ENCODE peak calls at places on chromosome 10, in five cellular contexts. A, Y, R, P and M are unnamed samples.

GRCh38 chr10:132899054-132899750 is 43.2 kb downstream of the CFAP46 start:
- DNase-seq in A (peak; percentile 28), Y (no peak), R (no peak), P (no peak), M (no peak)

GRCh38 chr10:92011560-92012214 is 88.1 kb downstream of the BTAF1 start:
- DNase-seq in A (no peak), Y (no peak), R (peak; percentile 81), P (no peak), M (no peak)

GRCh38 chr10:101611506-101611905 is 23.4 kb downstream of the DPCD start:
- DNase-seq in A (no peak), Y (no peak), R (peak; percentile 49), P (no peak), M (no peak)

GRCh38 chr10:28686835-28687682 is 9.7 kb downstream of the BAMBI start:
- DNase-seq in A (no peak), Y (no peak), R (no peak), P (no peak), M (no peak)

GRCh38 chr10:4541292-4541691 is 284.7 kb upstream of the AKR1E2 start:
- DNase-seq in A (no peak), Y (peak; percentile 43), R (peak; percentile 99), P (no peak), M (no peak)

GRCh38 chr10:126130291-126130710 is 233.9 kb downstream of the FANK1 start:
- DNase-seq in A (no peak), Y (no peak), R (peak; percentile 83), P (no peak), M (peak; percentile 89)

GRCh38 chr10:29386347-29386999 is 97.6 kb downstream of the LYZL1 start:
- DNase-seq in A (no peak), Y (no peak), R (peak; percentile 58), P (peak; percentile 72), M (no peak)

GRCh38 chr10:43616697-43617370 is 10.6 kb downstream of the ZNF485 start:
- DNase-seq in A (no peak), Y (no peak), R (no peak), P (no peak), M (no peak)

GRCh38 chr10:12960431-12960898 is 41.0 kb downstream of the CCDC3 start:
- DNase-seq in A (no peak), Y (peak; percentile 13), R (no peak), P (no peak), M (no peak)

GRCh38 chr10:71728218-71728737 is 8.7 kb upstream of the C10orf105 start:
- DNase-seq in A (no peak), Y (no peak), R (peak; percentile 41), P (no peak), M (peak; percentile 93)

GRCh38 chr10:48935141-48935540 is 4.5 kb downstream of the LRRC18 start:
- DNase-seq in A (no peak), Y (no peak), R (peak; percentile 4), P (peak; percentile 11), M (no peak)

GRCh38 chr10:6062101-6062771 is at the start of gene IL2RA:
- DNase-seq in A (no peak), Y (no peak), R (no peak), P (no peak), M (no peak)

GRCh38 chr10:35470535-35470934 is 134.2 kb downstream of the CCNY start:
- DNase-seq in A (no peak), Y (no peak), R (peak; percentile 36), P (peak; percentile 49), M (no peak)

GRCh38 chr10:5968681-5969453 is 8.5 kb downstream of the IL15RA start:
- DNase-seq in A (peak; percentile 43), Y (no peak), R (no peak), P (no peak), M (no peak)

GRCh38 chr10:30826679-30827078 is 197.1 kb upstream of the LYZL2 start:
- DNase-seq in A (no peak), Y (no peak), R (no peak), P (no peak), M (no peak)

GRCh38 chr10:96850113-96850512 is 18.0 kb downstream of the LCOR start:
- DNase-seq in A (no peak), Y (no peak), R (no peak), P (no peak), M (no peak)

GRCh38 chr10:60446070-60446833 is 56.6 kb upstream of the ANK3 start:
- DNase-seq in A (no peak), Y (no peak), R (peak; percentile 18), P (peak; percentile 17), M (no peak)

GRCh38 chr10:29751686-29752085 is 116.9 kb upstream of the SVIL start:
- DNase-seq in A (no peak), Y (no peak), R (no peak), P (no peak), M (no peak)

GRCh38 chr10:74156919-74157289 is 5.9 kb downstream of the ADK start:
- DNase-seq in A (no peak), Y (no peak), R (no peak), P (no peak), M (no peak)

GRCh38 chr10:88934900-88935672 is 17.5 kb downstream of the ACTA2 start:
- DNase-seq in A (peak; percentile 75), Y (peak; percentile 80), R (peak; percentile 82), P (peak; percentile 91), M (peak; percentile 95)

GRCh38 chr10:12235796-12236195 is 39.8 kb downstream of the CDC123 start:
- DNase-seq in A (no peak), Y (peak; percentile 36), R (no peak), P (no peak), M (no peak)

GRCh38 chr10:74328388-74328787 is 177.4 kb downstream of the ADK start:
- DNase-seq in A (no peak), Y (no peak), R (no peak), P (no peak), M (no peak)

GRCh38 chr10:107552963-107553362 is 388.5 kb upstream of the SORCS1 start:
- DNase-seq in A (no peak), Y (no peak), R (no peak), P (no peak), M (no peak)

GRCh38 chr10:60453031-60453430 is 63.4 kb upstream of the ANK3 start:
- DNase-seq in A (no peak), Y (no peak), R (no peak), P (no peak), M (no peak)

GRCh38 chr10:97597778-97598177 is 8.3 kb downstream of the C10orf62 start:
- DNase-seq in A (no peak), Y (no peak), R (peak; percentile 17), P (no peak), M (no peak)

GRCh38 chr10:90226526-90226925 is 525.1 kb downstream of the KIF20B start:
- DNase-seq in A (no peak), Y (no peak), R (no peak), P (no peak), M (no peak)

GRCh38 chr10:90218846-90219245 is 517.5 kb downstream of the KIF20B start:
- DNase-seq in A (no peak), Y (no peak), R (no peak), P (no peak), M (no peak)

GRCh38 chr10:90222939-90223338 is 521.5 kb downstream of the KIF20B start:
- DNase-seq in A (no peak), Y (no peak), R (no peak), P (no peak), M (no peak)

GRCh38 chr10:90224791-90225566 is 523.6 kb downstream of the KIF20B start:
- DNase-seq in A (no peak), Y (no peak), R (no peak), P (no peak), M (no peak)

DNA sequence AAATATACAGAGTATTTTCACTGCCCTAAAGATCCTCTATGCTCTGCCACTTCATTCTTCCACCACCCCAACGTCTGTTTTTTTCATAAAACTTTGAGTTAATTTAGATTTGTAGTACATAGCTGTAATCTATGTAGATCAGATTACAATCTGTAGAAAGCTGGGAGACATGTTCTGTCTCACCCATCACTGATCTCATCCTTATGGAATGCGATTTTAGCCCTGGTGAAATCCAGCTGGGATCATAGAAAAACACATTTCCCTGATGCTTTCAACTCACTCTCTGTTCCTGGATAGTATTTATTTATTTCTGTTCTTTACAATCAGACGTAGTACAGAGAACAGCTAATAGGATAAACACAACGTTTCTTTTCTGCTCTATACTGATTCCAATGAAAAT is 521.0 kb downstream of the KIF20B start:
- DNase-seq in A (no peak), Y (no peak), R (peak; percentile 5), P (peak; percentile 7), M (no peak)
- H3K27ac ChIP-seq in A (no peak overlapping the region), Y (no peak overlapping the region), R (no peak overlapping the region), P (no peak overlapping the region), M (no peak overlapping the region)

DNA sequence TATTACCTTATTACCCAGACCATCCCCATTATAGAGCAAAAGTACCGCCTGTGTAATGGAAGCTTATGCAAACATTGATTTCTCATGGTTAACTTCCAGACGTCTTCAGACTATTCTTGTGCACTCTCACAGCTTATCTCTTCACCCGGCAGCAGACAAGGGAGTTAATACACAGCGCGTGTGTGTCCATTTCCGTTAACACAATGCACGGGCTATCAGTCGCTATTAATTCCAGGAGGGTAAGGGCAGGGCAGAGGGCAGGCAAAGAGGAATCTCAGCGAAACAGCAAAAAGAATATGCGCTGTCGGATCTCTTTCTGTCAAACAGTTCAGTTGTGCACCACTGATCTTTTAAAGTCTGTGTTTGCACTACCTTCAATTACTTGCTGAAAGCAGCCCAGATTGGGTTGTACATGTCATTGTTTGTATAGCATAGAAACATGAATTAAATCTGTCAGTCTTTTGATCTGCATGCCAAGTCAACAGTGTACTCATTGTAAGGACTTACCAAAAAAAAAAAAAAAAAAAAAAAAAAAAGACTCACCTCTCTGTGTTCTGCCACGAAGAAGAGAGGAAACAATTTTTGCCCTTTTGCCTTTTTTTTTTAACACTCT is 41.1 kb upstream of the CABCOCO1 start:
- DNase-seq in A (no peak), Y (no peak), R (no peak), P (no peak), M (no peak)
- H3K4me3 ChIP-seq in A (peak overlapping the region; percentile 21), Y (no peak overlapping the region), R (no peak overlapping the region), P (no peak overlapping the region), M (no peak overlapping the region)

GRCh38 chr10:34213193-34213804 is 601.8 kb downstream of the PARD3 start:
- DNase-seq in A (no peak), Y (no peak), R (no peak), P (no peak), M (no peak)

GRCh38 chr10:34219860-34220518 is 595.1 kb downstream of the PARD3 start:
- DNase-seq in A (no peak), Y (no peak), R (no peak), P (no peak), M (no peak)

GRCh38 chr10:34213805-34214197 is 601.3 kb downstream of the PARD3 start:
- DNase-seq in A (no peak), Y (no peak), R (no peak), P (no peak), M (no peak)

GRCh38 chr10:34216348-34216908 is 598.7 kb downstream of the PARD3 start:
- DNase-seq in A (no peak), Y (no peak), R (no peak), P (no peak), M (no peak)

DNA sequence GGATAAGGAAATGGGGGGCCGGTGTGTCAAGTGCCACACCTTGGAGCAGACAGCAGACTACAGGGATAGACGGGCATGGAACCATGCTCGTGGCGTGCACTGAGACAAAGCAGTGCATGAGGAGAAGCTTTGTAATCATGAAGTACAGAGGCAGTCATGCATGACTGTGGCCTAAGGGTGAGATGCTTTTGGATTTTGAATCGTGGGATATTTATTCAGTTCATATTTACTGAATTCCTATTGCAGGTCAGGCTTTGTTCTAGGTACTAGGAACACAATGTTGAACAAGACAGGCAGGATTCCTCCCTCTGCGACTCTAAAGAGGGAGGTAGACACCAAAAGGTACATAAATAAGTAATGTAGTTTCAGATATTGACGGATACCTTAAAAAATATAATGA is 597.6 kb downstream of the PARD3 start:
- DNase-seq in A (no peak), Y (no peak), R (no peak), P (no peak), M (no peak)
- H3K27ac ChIP-seq in A (no peak overlapping the region), Y (no peak overlapping the region), R (no peak overlapping the region), P (no peak overlapping the region), M (no peak overlapping the region)

GRCh38 chr10:26457088-26457487 is 18.9 kb downstream of the APBB1IP start:
- DNase-seq in A (no peak), Y (no peak), R (no peak), P (no peak), M (peak; percentile 74)
- H3K4me3 ChIP-seq in A (no peak overlapping the region), Y (no peak overlapping the region), R (no peak overlapping the region), P (no peak overlapping the region), M (no peak overlapping the region)